ENCODE peak calls at places on chromosomes 13 and 19, in eight cellular contexts. L is body of pancreas; R is CD4-positive, alpha-beta memory T cell; Q is neural progenitor cell; W is WERI-Rb-1; M is tibial nerve; P is foreskin fibroblast; B is uterus. E is an unnamed sample.

GRCh38 chr19:45323671-45324081 is 1.0 kb upstream of the CKM start:
- DNase-seq in W (no peak), B (no peak), L (no peak), M (no peak), P (no peak), Q (peak; percentile 56), R (no peak), E (peak; percentile 87)

GRCh38 chr19:31553112-31553843 is 204.0 kb upstream of the TSHZ3 start:
- DNase-seq in L (no peak), B (no peak), P (no peak), Q (no peak), R (no peak), M (peak; percentile 33), W (no peak), E (no peak)

GRCh38 chr19:8607386-8607785 is 3.1 kb downstream of the ADAMTS10 start:
- DNase-seq in W (no peak), L (no peak), M (no peak), P (peak; percentile 16), R (no peak), B (no peak), Q (no peak), E (no peak)

GRCh38 chr19:53182202-53182601 is 11.0 kb downstream of the ZNF665 start:
- DNase-seq in B (no peak), R (no peak), P (peak; percentile 24), W (no peak), L (no peak), Q (no peak), M (no peak), E (no peak)

GRCh38 chr19:12000152-12000981 is 35.1 kb downstream of the ZNF433 start:
- DNase-seq in L (no peak), Q (no peak), B (no peak), P (no peak), R (no peak), W (no peak), M (no peak), E (no peak)

GRCh38 chr19:52542984-52543664 is 15.7 kb downstream of the ZNF808 start:
- DNase-seq in B (no peak), M (no peak), Q (no peak), W (no peak), P (peak; percentile 16), R (peak; percentile 33), L (no peak), E (no peak)

GRCh38 chr13:32267836-32268439 is 47.2 kb downstream of the ZAR1L start:
- DNase-seq in W (peak; percentile 37), M (no peak), R (peak; percentile 41), Q (peak; percentile 27), L (peak; percentile 33), B (no peak), P (no peak), E (peak; percentile 81)

GRCh38 chr13:112783135-112783945 is 93.5 kb downstream of the ATP11A start:
- DNase-seq in M (no peak), B (peak; percentile 63), R (no peak), L (no peak), W (no peak), P (peak; percentile 24), Q (no peak), E (peak; percentile 36)

GRCh38 chr13:69296130-69296529 is 811.5 kb upstream of the ATXN8OS start:
- DNase-seq in B (no peak), W (no peak), Q (no peak), M (no peak), P (no peak), R (no peak), L (no peak), E (no peak)

GRCh38 chr19:16379521-16380313 is 55.1 kb downstream of the KLF2 start:
- DNase-seq in R (no peak), B (no peak), Q (no peak), L (peak; percentile 3), W (no peak), P (no peak), M (no peak), E (no peak)

GRCh38 chr19:58304255-58304654 is 922 bp upstream of the ERVK3-1 start:
- DNase-seq in Q (no peak), B (no peak), L (no peak), R (no peak), M (no peak), P (no peak), W (no peak), E (peak; percentile 57)
- H3K4me3 ChIP-seq in Q (peak overlapping the region; percentile 93), B (no peak overlapping the region), L (no peak overlapping the region), R (no peak overlapping the region), M (no peak overlapping the region), P (no peak overlapping the region), W (peak overlapping the region; percentile 81), E (no peak overlapping the region)

DNA sequence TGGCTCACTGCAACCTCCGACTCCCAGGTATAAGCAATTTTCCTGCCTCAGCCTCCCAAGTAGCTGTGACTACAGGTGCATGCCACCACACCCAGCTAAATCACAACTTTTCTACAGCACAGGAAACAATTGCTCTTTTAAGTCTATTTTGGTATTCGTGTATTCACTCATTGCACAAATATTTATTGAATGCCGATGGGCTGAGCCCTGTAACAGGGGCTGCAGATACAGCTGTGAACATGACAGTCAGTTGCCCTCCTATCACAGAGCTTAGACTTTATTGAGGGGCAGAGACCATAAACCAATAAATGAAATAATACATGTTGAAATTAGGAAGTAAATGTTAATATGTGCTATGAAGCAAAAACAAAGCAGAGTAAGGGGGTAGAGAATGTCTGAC is 141.1 kb downstream of the MIPEP start:
- DNase-seq in W (no peak), R (no peak), Q (no peak), B (no peak), M (no peak), L (no peak), P (no peak), E (no peak)
- H3K4me3 ChIP-seq in W (no peak overlapping the region), R (no peak overlapping the region), Q (no peak overlapping the region), B (no peak overlapping the region), M (no peak overlapping the region), L (no peak overlapping the region), P (no peak overlapping the region), E (no peak overlapping the region)

DNA sequence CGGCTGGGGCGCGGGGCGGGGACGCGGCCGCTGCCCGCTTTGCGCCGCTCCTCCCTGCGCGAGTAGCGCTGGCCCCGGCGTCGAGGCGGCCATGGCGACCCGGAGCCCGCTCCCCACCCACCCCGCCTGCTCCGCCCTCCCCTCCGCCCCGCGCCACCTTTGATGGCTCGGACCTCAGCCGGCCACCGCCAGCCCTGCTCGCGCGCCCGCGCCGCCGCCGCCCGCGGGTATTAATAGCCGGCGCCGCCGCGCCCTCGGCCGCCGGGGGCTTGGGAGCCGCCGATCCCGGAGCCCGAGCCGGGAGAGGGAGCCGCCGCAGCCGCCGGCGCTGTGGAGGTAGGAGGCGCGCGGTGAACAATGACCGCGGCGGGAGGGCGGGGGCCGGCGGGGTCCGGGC is 261 bp downstream of the FARP1 start:
- DNase-seq in M (no peak), B (peak; percentile 50), W (no peak), L (no peak), P (no peak), R (no peak), Q (no peak), E (no peak)
- H3K4me3 ChIP-seq in M (no peak overlapping the region), B (peak overlapping the region; percentile 55), W (peak overlapping the region; percentile 94), L (peak overlapping the region; percentile 78), P (peak overlapping the region; percentile 96), R (no peak overlapping the region), Q (peak overlapping the region; percentile 98), E (peak overlapping the region; percentile 78)

GRCh38 chr19:6490134-6490533 is 8.5 kb upstream of the DENND1C start:
- DNase-seq in B (no peak), M (no peak), W (no peak), R (no peak), Q (no peak), P (no peak), L (no peak), E (no peak)
- H3K4me3 ChIP-seq in B (no peak overlapping the region), M (no peak overlapping the region), W (no peak overlapping the region), R (peak overlapping the region; percentile 43), Q (no peak overlapping the region), P (no peak overlapping the region), L (no peak overlapping the region), E (no peak overlapping the region)

DNA sequence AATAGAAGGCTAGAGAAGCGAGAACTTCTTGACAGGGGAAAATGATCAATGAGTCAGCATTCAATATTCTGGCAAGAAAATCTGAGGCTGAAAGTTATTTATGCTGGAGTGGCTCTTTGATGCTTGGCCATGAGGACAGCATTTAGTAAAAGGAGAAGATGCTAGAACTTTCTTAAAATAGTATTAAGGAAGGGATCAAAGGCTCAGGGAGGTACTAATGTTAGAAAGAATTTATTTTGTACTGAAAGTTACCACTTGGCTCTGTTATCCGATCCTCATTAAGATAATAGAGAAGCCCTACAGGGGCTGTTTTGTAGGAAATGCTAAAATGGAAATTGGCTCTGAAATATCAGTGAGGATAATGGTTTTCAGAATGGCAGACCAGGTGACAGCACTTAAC is 1774.6 kb upstream of the PCDH20 start:
- DNase-seq in W (no peak), P (no peak), L (no peak), B (no peak), M (no peak), R (no peak), Q (no peak), E (no peak)
- H3K4me3 ChIP-seq in W (no peak overlapping the region), P (no peak overlapping the region), L (no peak overlapping the region), B (no peak overlapping the region), M (no peak overlapping the region), R (no peak overlapping the region), Q (no peak overlapping the region), E (no peak overlapping the region)

GRCh38 chr19:33622505-33622808 is 704 bp downstream of the CHST8 start:
- DNase-seq in W (peak; percentile 22), L (no peak), M (no peak), B (no peak), Q (peak; percentile 67), R (no peak), P (no peak), E (peak; percentile 83)

GRCh38 chr19:33622809-33623511 is 1.2 kb downstream of the CHST8 start:
- DNase-seq in M (no peak), P (no peak), L (no peak), Q (peak; percentile 57), B (no peak), R (no peak), W (peak; percentile 65), E (peak; percentile 80)

GRCh38 chr19:33621065-33621785 is 528 bp upstream of the CHST8 start:
- DNase-seq in L (no peak), Q (no peak), M (no peak), W (peak; percentile 36), R (no peak), P (no peak), B (no peak), E (no peak)

GRCh38 chr19:33620611-33621010 is 1.1 kb upstream of the CHST8 start:
- DNase-seq in R (no peak), L (no peak), W (no peak), P (no peak), B (no peak), Q (no peak), M (no peak), E (peak; percentile 38)

DNA sequence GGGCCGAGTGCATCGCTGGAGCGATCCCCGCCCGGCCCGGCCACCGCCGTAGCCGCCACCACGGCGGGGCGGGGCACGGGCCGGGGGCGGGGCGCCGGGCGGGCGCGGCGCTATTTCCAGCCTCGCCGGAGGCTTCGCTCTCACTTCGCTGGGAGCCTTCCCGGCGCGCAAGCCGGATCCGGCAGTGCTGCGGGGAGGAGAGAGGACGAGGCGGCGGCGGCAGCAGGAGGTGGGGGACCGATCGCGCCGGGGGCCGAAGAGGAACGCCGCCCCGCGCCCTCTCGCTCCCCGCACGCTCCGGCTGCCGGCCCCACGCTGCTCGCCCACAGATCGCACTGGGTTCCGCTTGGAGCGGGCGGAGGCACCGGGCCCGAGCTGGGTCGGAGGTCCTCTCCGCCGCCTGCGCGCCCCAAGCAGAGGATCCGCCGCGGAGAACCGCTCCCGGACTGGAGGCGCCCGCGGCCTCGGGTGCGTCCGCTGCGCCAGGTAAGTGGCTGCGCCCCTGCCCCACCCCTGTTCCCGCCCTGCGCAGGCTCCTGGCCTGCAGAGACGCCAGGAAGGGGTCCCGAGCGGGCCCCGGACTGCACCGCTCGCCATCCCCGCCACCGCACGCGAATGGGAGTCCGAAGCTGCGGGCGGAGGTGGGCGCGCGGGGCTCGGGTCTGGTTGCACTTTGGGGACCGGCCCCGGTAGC is at the start of gene CHST8:
- DNase-seq in B (peak; percentile 17), W (peak; percentile 83), R (no peak), L (no peak), M (no peak), Q (peak; percentile 92), P (peak; percentile 10), E (peak; percentile 96)
- H3K4me3 ChIP-seq in B (no peak within 1 kb of the TSS), W (peak within 1 kb of the TSS; percentile 61), R (no peak within 1 kb of the TSS), L (peak within 1 kb of the TSS; percentile 25), M (no peak within 1 kb of the TSS), Q (peak within 1 kb of the TSS; percentile 59), P (peak within 1 kb of the TSS; percentile 19), E (peak within 1 kb of the TSS; percentile 76)

E was measured in H7.